ENCODE peak calls at places on chromosomes 12 and 14, in eight cellular contexts. A is uterus, E is PC-3, T is HepG2, W is H9, O is SK-N-SH, X is cardiac muscle cell, S is lung. C is an unnamed sample. For H3K4me1, the result is how much of the 10 kb centered on the place peaks cover.

GRCh38 chr12:48917857-48918537 is 7.3 kb downstream of the FKBP11 start:
- DNase-seq in A (no peak), E (no peak), T (no peak), W (no peak), O (no peak), X (no peak), S (no peak), C (no peak)

GRCh38 chr12:31005944-31006361 is 67.7 kb upstream of the DDX11 start:
- DNase-seq in A (no peak), E (peak), T (no peak), W (no peak), O (peak), X (no peak), S (no peak), C (peak)

GRCh38 chr12:112551681-112552080 is 132.9 kb downstream of the PTPN11 start:
- DNase-seq in A (no peak), E (no peak), T (no peak), W (no peak), O (no peak), X (no peak), S (no peak), C (no peak)

GRCh38 chr12:23197266-23197665 is 572.3 kb downstream of the ETNK1 start:
- DNase-seq in A (no peak), E (no peak), T (no peak), W (no peak), O (no peak), X (no peak), S (no peak), C (no peak)

GRCh38 chr12:71594214-71594948 is 69.3 kb downstream of the ZFC3H1 start:
- DNase-seq in A (no peak), E (peak), T (peak), W (no peak), O (peak), X (peak), S (no peak), C (no peak)

GRCh38 chr12:104609083-104609844 is 152.5 kb downstream of the CHST11 start:
- DNase-seq in A (no peak), E (no peak), T (no peak), W (no peak), O (no peak), X (no peak), S (no peak), C (no peak)

GRCh38 chr12:53207042-53207441 is at the start of gene ITGB7:
- DNase-seq in A (no peak), E (no peak), T (no peak), W (no peak), O (no peak), X (no peak), S (no peak), C (no peak)

GRCh38 chr14:72723741-72724530 is 170.0 kb downstream of the DPF3 start:
- DNase-seq in A (no peak), E (no peak), T (no peak), W (no peak), O (no peak), X (no peak), S (no peak), C (no peak)

GRCh38 chr12:5612556-5613421 is 180.9 kb downstream of the NTF3 start:
- DNase-seq in A (no peak), E (no peak), T (no peak), W (no peak), O (no peak), X (no peak), S (no peak), C (no peak)

GRCh38 chr14:35879654-35880249 is 53.6 kb downstream of the BRMS1L start:
- DNase-seq in A (no peak), E (peak), T (peak), W (no peak), O (peak), X (peak), S (no peak), C (no peak)

GRCh38 chr12:62205348-62205747 is 54.9 kb upstream of the USP15 start:
- DNase-seq in A (no peak), E (no peak), T (peak), W (no peak), O (no peak), X (no peak), S (no peak), C (no peak)

GRCh38 chr12:88516811-88517210 is 63.5 kb downstream of the KITLG start:
- DNase-seq in A (no peak), E (peak), T (no peak), W (no peak), O (no peak), X (no peak), S (no peak), C (no peak)

GRCh38 chr12:98856897-98857540 is 211.9 kb downstream of the APAF1 start:
- DNase-seq in A (no peak), E (peak), T (no peak), W (peak), O (no peak), X (no peak), S (no peak), C (no peak)

GRCh38 chr12:6824085-6824800 is 2.6 kb downstream of the GPR162 start:
- DNase-seq in A (no peak), E (no peak), T (no peak), W (no peak), O (no peak), X (no peak), S (no peak), C (no peak)
- H3K4me1 ChIP-seq in A (under half), E (under half), T (under half), W (under half), O (half or more), X (under half), S (under half), C (under half)

GRCh38 chr12:129213551-129213950 is 360.3 kb downstream of the GLT1D1 start:
- DNase-seq in A (no peak), E (no peak), T (no peak), W (no peak), O (no peak), X (no peak), S (no peak), C (no peak)

GRCh38 chr12:129212221-129212630 is 358.9 kb downstream of the GLT1D1 start:
- DNase-seq in A (no peak), E (peak), T (peak), W (no peak), O (no peak), X (no peak), S (no peak), C (no peak)

DNA sequence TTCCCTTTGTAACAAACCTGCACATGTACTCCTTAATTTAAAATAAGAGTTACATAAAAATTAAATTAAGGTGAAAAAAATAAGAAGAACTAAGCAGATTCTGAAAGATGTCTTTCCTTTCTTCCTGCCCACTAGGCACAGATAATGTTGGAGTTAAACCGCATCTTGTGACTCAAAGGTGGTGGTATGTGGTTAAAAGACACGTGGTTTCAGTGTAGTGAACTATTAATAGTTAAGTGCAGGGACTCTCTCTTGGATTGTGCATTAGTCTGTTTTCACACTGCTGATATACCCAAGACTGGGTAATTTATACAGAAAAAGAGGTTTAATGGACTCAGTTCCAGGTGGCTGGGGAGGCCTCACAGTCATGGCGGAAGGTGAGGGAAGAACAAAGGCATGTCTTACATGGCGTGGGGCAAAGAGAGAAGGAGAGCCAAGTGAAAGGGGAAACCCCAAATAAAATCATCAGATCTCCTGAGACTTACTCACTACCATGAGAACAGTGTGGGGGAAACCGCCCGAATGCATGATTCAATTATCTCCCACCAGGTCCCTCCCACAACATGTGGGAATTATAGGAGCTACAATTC is 362.3 kb downstream of the GLT1D1 start:
- DNase-seq in A (no peak), E (no peak), T (no peak), W (no peak), O (no peak), X (no peak), S (no peak), C (no peak)
- H3K27ac ChIP-seq in A (no peak), E (no peak), T (no peak), W (no peak), O (no peak), X (no peak), S (no peak), C (no peak)

GRCh38 chr12:63844391-63845341 is at the start of gene SRGAP1:
- DNase-seq in A (peak), E (peak), T (peak), W (peak), O (peak), X (peak), S (peak), C (peak)
- TF ChIP-seq CTCF in A (no peak), E (no peak), T (no peak), W (no peak), O (peak), X (peak), S (no peak), C (no peak)

GRCh38 chr14:69664865-69665526 is 53.6 kb downstream of the SUSD6 start:
- DNase-seq in A (no peak), E (no peak), T (peak), W (no peak), O (peak), X (peak), S (no peak), C (no peak)

GRCh38 chr14:69662636-69663321 is 51.4 kb downstream of the SUSD6 start:
- DNase-seq in A (no peak), E (peak), T (no peak), W (no peak), O (no peak), X (no peak), S (no peak), C (no peak)

GRCh38 chr14:69663322-69663686 is 51.9 kb downstream of the SUSD6 start:
- DNase-seq in A (peak), E (peak), T (no peak), W (no peak), O (no peak), X (no peak), S (no peak), C (no peak)

GRCh38 chr14:69665596-69665995 is 54.2 kb downstream of the SUSD6 start:
- DNase-seq in A (no peak), E (no peak), T (no peak), W (no peak), O (no peak), X (no peak), S (no peak), C (no peak)

DNA sequence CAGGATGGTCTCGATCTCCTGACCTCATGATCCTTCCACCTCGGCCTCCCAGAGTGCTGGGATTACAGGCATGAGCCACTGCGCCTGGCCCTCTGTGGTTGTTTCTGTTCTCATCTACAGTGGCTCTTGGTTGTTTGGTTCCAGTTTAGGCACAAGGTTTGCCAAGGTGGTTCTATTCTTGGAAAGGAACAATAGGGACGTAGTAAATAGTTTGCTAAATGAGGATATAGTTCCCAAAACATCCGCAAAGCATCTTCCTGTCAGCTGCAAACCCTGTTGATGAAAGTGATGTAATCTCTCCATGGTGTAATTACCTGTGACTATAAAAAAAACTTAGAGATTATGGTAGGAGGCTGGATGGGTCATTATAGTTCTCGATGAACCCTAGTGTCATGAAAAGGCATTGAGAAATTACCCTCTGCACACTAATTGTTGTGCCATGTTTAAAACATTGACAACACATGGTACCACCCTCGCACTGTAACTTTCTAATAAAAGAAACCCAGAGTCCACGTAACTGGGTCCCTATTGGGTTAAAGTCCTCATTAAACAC is 52.9 kb downstream of the SUSD6 start:
- DNase-seq in A (no peak), E (no peak), T (no peak), W (no peak), O (no peak), X (no peak), S (no peak), C (no peak)
- H3K4me1 ChIP-seq in A (under half), E (under half), T (half or more), W (under half), O (under half), X (under half), S (under half), C (half or more)

GRCh38 chr12:46461907-46462605 is 89.5 kb upstream of the SLC38A2 start:
- DNase-seq in A (no peak), E (no peak), T (no peak), W (no peak), O (no peak), X (peak), S (no peak), C (no peak)

GRCh38 chr12:46461459-46461858 is 88.9 kb upstream of the SLC38A2 start:
- DNase-seq in A (no peak), E (no peak), T (no peak), W (no peak), O (no peak), X (no peak), S (no peak), C (no peak)

GRCh38 chr12:46459881-46460545 is 87.4 kb upstream of the SLC38A2 start:
- DNase-seq in A (no peak), E (no peak), T (no peak), W (no peak), O (no peak), X (no peak), S (no peak), C (peak)

GRCh38 chr12:46459111-46459510 is 86.5 kb upstream of the SLC38A2 start:
- DNase-seq in A (no peak), E (no peak), T (no peak), W (no peak), O (no peak), X (no peak), S (no peak), C (no peak)

GRCh38 chr12:46460682-46461215 is 88.2 kb upstream of the SLC38A2 start:
- DNase-seq in A (no peak), E (no peak), T (no peak), W (no peak), O (no peak), X (no peak), S (no peak), C (no peak)
- H3K27ac ChIP-seq in A (peak), E (no peak), T (no peak), W (no peak), O (no peak), X (peak), S (no peak), C (peak)

GRCh38 chr12:46372852-46373302 is 304 bp upstream of the SLC38A2 start:
- DNase-seq in A (no peak), E (no peak), T (no peak), W (no peak), O (peak), X (no peak), S (no peak), C (no peak)
- TF ChIP-seq CTCF in A (no peak), E (no peak), T (no peak), W (no peak), O (no peak), X (no peak), S (no peak), C (no peak)

GRCh38 chr14:59009967-59010366 is 178.5 kb upstream of the DAAM1 start:
- DNase-seq in A (no peak), E (no peak), T (peak), W (no peak), O (no peak), X (no peak), S (no peak), C (no peak)

DNA sequence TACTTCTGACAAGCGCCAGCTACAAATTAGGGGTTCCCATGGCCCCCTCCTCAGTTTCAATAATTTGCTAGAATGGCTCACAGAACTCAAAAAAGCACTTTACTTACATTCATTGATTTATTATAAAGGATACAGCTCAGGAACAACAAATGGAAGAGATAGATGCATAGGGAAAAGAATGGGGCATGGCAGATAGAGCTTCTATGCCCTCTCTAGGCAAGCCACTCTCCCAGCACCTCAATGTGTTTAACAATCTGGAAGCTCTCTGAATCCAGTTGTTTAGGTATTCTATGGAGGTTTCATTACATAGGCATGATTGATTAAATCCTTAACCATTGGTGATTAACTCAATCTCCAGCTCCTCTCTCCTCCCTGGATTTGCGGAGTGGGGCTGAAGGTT is 184.5 kb upstream of the DAAM1 start:
- DNase-seq in A (no peak), E (peak), T (no peak), W (no peak), O (no peak), X (peak), S (no peak), C (no peak)
- H3K4me1 ChIP-seq in A (under half), E (under half), T (under half), W (under half), O (under half), X (under half), S (under half), C (under half)